ENCODE peak calls at places on chromosomes 13 and 19, in seven cellular contexts. J is AG10803, Z is thoracic aorta, N is fibroblast of pulmonary artery, I is fibroblast of the aortic adventitia, C is stomach, F is uterus. D is an unnamed sample.
A peak's percentile ranks its signal among the peaks of the same experiment; 100 is the strongest.

GRCh38 chr13:83498486-83499190 is 383.6 kb downstream of the SLITRK1 start:
- DNase-seq in F (no peak), N (peak; percentile 43), Z (no peak), C (no peak), I (peak; percentile 10), J (peak; percentile 1), D (peak; percentile 34)

GRCh38 chr19:42024622-42025111 is 30.6 kb upstream of the ATP1A3 start:
- DNase-seq in J (peak; percentile 90), F (peak; percentile 31), I (peak; percentile 66), N (peak; percentile 40), C (no peak), Z (no peak), D (peak; percentile 6)

GRCh38 chr19:10431254-10431942 is 11.1 kb downstream of the PDE4A start:
- DNase-seq in F (peak; percentile 31), I (peak; percentile 22), Z (no peak), J (peak; percentile 40), N (no peak), C (peak; percentile 44), D (no peak)

GRCh38 chr13:24234200-24234915 is 73.8 kb downstream of the SPATA13 start:
- DNase-seq in F (no peak), I (no peak), C (no peak), Z (no peak), J (no peak), N (no peak), D (no peak)

GRCh38 chr13:76722782-76723181 is 163.4 kb downstream of the KCTD12 start:
- DNase-seq in F (no peak), I (no peak), N (no peak), Z (no peak), C (no peak), J (no peak), D (no peak)

GRCh38 chr13:39417131-39417530 is 185.9 kb downstream of the LHFPL6 start:
- DNase-seq in F (no peak), I (no peak), N (peak; percentile 34), J (no peak), Z (no peak), C (no peak), D (no peak)

GRCh38 chr19:34808566-34808965 is 35.6 kb upstream of the ZNF599 start:
- DNase-seq in N (peak; percentile 72), C (no peak), Z (no peak), I (peak; percentile 53), J (peak; percentile 68), F (no peak), D (peak; percentile 1)

GRCh38 chr13:27559714-27560113 is 60.6 kb downstream of the LNX2 start:
- DNase-seq in J (no peak), F (no peak), C (no peak), I (no peak), Z (no peak), N (no peak), D (no peak)

GRCh38 chr19:39423258-39424086 is 11.0 kb downstream of the PLEKHG2 start:
- DNase-seq in J (no peak), C (no peak), F (no peak), I (no peak), Z (no peak), N (no peak), D (no peak)

GRCh38 chr19:34075661-34076091 is 96.6 kb upstream of the LSM14A start:
- DNase-seq in I (no peak), N (no peak), J (peak; percentile 20), C (no peak), Z (no peak), F (no peak), D (no peak)

GRCh38 chr19:18995804-18996241 is 37.5 kb downstream of the SUGP2 start:
- DNase-seq in N (peak; percentile 91), C (peak; percentile 35), Z (no peak), I (peak; percentile 94), F (peak; percentile 37), J (peak; percentile 86), D (peak; percentile 81)

GRCh38 chr19:38733493-38734175 is 10.6 kb downstream of the CAPN12 start:
- DNase-seq in Z (no peak), F (peak; percentile 21), I (no peak), N (no peak), C (no peak), J (peak; percentile 28), D (no peak)

GRCh38 chr13:46086985-46087384 is 17.8 kb downstream of the CPB2 start:
- DNase-seq in F (no peak), I (no peak), C (no peak), N (no peak), J (no peak), Z (no peak), D (no peak)

GRCh38 chr13:41709511-41709910 is 251.4 kb downstream of the VWA8 start:
- DNase-seq in F (no peak), C (no peak), N (no peak), J (peak; percentile 39), I (no peak), Z (no peak), D (no peak)

GRCh38 chr19:16095071-16095571 is 16.6 kb upstream of the RAB8A start:
- DNase-seq in N (no peak), F (no peak), C (no peak), J (no peak), Z (no peak), I (no peak), D (no peak)

GRCh38 chr19:36573948-36574726 is 1.0 kb upstream of the ZNF529 start:
- DNase-seq in N (peak; percentile 36), I (no peak), F (no peak), J (peak; percentile 21), C (peak; percentile 26), Z (no peak), D (no peak)

GRCh38 chr13:49220035-49220855 is at the start of gene MLNR:
- DNase-seq in F (no peak), C (no peak), Z (no peak), J (peak; percentile 12), I (no peak), N (no peak), D (no peak)

GRCh38 chr13:104683789-104684188 is 1617.6 kb upstream of the SLC10A2 start:
- DNase-seq in F (no peak), C (no peak), J (no peak), N (no peak), I (no peak), Z (no peak), D (no peak)

GRCh38 chr19:15452111-15453047 is 2.6 kb upstream of the WIZ start:
- DNase-seq in N (peak; percentile 86), I (peak; percentile 71), F (peak; percentile 91), C (peak; percentile 91), Z (peak; percentile 49), J (peak; percentile 79), D (no peak)

DNA sequence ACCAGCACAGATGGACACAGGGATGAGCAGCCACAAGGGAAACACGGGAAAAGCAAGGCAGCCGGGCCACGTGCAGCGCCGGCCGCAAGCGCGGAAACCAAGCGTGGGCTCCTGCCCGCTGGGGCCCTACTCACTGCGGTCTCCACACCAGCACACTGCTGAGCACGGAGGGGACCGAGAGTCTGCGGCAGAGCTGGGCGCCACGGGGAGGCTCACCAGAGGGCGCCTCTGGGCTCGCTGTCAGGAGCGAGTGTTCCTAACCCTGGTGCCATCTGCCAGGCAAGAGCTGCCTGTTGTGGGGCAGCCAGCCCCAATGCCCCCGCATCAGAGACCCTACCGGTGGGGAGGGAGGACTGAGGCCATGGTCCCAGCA is 26.5 kb downstream of the MPND start:
- DNase-seq in I (no peak), Z (no peak), C (peak; percentile 80), N (no peak), J (peak; percentile 65), F (no peak), D (no peak)
- TF ChIP-seq CTCF in I (peak; percentile 30), Z (no peak), C (no peak), N (peak; percentile 4), J (peak; percentile 55), F (peak; percentile 56), D (peak; percentile 31)

GRCh38 chr19:1467512-1468273 is 11.3 kb downstream of the C19orf25 start:
- DNase-seq in N (no peak), F (no peak), Z (no peak), I (no peak), C (no peak), J (no peak), D (no peak)
- H3K4me3 ChIP-seq in N (no peak overlapping the region), F (no peak overlapping the region), Z (peak overlapping the region; percentile 45), I (no peak overlapping the region), C (peak overlapping the region; percentile 38), J (no peak overlapping the region), D (no peak overlapping the region)

GRCh38 chr19:45147835-45148676 is 12.7 kb downstream of the NKPD1 start:
- DNase-seq in J (no peak), I (no peak), Z (no peak), N (no peak), C (no peak), F (no peak), D (no peak)
- TF ChIP-seq CTCF in J (no peak), I (no peak), Z (no peak), N (no peak), C (no peak), F (no peak), D (no peak)

GRCh38 chr19:7841751-7842660 is 12.0 kb downstream of the EVI5L start:
- DNase-seq in N (no peak), C (no peak), I (no peak), F (no peak), J (no peak), Z (no peak), D (no peak)

GRCh38 chr19:7842661-7843294 is 12.8 kb downstream of the EVI5L start:
- DNase-seq in J (no peak), F (no peak), Z (no peak), I (no peak), C (no peak), N (no peak), D (no peak)

GRCh38 chr19:7843521-7843920 is 13.5 kb downstream of the EVI5L start:
- DNase-seq in C (no peak), N (no peak), Z (no peak), F (no peak), I (no peak), J (no peak), D (no peak)

GRCh38 chr19:7840629-7841028 is 10.6 kb downstream of the EVI5L start:
- DNase-seq in I (no peak), Z (no peak), C (no peak), F (no peak), N (no peak), J (no peak), D (no peak)

DNA sequence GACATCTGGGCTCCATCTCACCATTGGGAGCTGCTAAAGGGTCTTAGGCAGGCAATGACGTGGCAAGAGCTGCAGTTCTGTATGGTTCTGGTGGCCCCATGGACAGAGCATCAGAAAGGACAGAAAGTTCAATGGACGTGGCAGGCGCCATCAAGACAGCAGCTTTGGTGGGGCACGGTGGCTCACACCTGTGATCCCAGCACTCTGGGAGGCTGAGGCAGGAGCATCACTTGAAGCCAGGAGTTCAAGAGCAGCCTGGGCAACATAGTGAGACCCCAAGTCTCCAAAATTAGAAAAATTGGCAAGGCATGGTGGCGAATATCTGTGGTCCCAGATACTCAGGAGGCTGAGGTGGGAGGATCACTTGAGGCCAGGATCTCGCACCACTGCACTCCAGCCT is 9.5 kb downstream of the EVI5L start:
- DNase-seq in I (no peak), F (no peak), C (no peak), N (no peak), Z (no peak), J (no peak), D (no peak)
- H3K4me3 ChIP-seq in I (no peak overlapping the region), F (no peak overlapping the region), C (no peak overlapping the region), N (no peak overlapping the region), Z (no peak overlapping the region), J (no peak overlapping the region), D (no peak overlapping the region)

D was measured in astrocyte of the cerebellum.